ENCODE peak calls at places on chromosomes 6 and 20, in ten cellular contexts. A, G, S, X, M, N, K, Z, R and I are unnamed samples.

GRCh38 chr20:57686931-57687652 is 22.7 kb downstream of the PMEPA1 start:
- DNase-seq in X (no peak), A (no peak), M (no peak), R (no peak), G (no peak), S (no peak), N (no peak), K (peak; percentile 35), Z (peak; percentile 81), I (peak; percentile 54)

GRCh38 chr20:3479025-3479424 is 8.2 kb downstream of the ATRN start:
- DNase-seq in S (no peak), X (no peak), R (no peak), N (no peak), M (no peak), A (no peak), Z (peak; percentile 33), K (no peak), G (no peak), I (no peak)

GRCh38 chr6:164401871-164402270 is 907.5 kb downstream of the C6orf118 start:
- DNase-seq in G (no peak), Z (no peak), R (no peak), A (no peak), N (no peak), S (no peak), X (no peak), M (no peak), K (no peak), I (no peak)

GRCh38 chr6:75266716-75267291 is 17.8 kb downstream of the TMEM30A start:
- DNase-seq in K (no peak), R (peak; percentile 76), S (no peak), A (peak; percentile 32), N (peak; percentile 77), M (no peak), G (no peak), X (no peak), Z (no peak), I (peak; percentile 39)

GRCh38 chr20:19886666-19887288 is 128.7 kb downstream of the RIN2 start:
- DNase-seq in N (peak; percentile 33), M (no peak), K (no peak), X (no peak), Z (peak; percentile 34), A (peak; percentile 67), G (no peak), S (no peak), R (no peak), I (no peak)

GRCh38 chr6:132780770-132781371 is 17.6 kb downstream of the SLC18B1 start:
- DNase-seq in Z (no peak), S (no peak), A (no peak), K (no peak), M (no peak), R (peak; percentile 52), N (peak; percentile 41), X (no peak), G (no peak), I (peak; percentile 9)

GRCh38 chr20:63606701-63607100 is 20.2 kb downstream of the GMEB2 start:
- DNase-seq in S (no peak), M (no peak), Z (no peak), N (no peak), K (no peak), G (no peak), X (no peak), A (no peak), R (no peak), I (no peak)

GRCh38 chr6:157469378-157469777 is 88.4 kb downstream of the ZDHHC14 start:
- DNase-seq in S (no peak), K (no peak), N (peak; percentile 14), R (no peak), A (no peak), X (no peak), Z (peak; percentile 66), M (no peak), G (no peak), I (no peak)

GRCh38 chr6:134028438-134028837 is 24.0 kb downstream of the SLC2A12 start:
- DNase-seq in G (no peak), S (no peak), K (no peak), A (no peak), M (no peak), R (no peak), X (no peak), N (no peak), Z (no peak), I (no peak)

GRCh38 chr6:5672581-5673011 is 334.1 kb downstream of the NRN1 start:
- DNase-seq in G (no peak), N (peak; percentile 93), Z (peak; percentile 90), M (no peak), R (peak; percentile 87), S (no peak), K (no peak), A (peak; percentile 6), X (no peak), I (no peak)

GRCh38 chr6:5671162-5671561 is 335.6 kb downstream of the NRN1 start:
- DNase-seq in N (peak; percentile 79), S (no peak), R (peak; percentile 16), X (no peak), K (no peak), G (no peak), Z (peak; percentile 82), M (no peak), A (no peak), I (peak; percentile 49)

GRCh38 chr6:5673016-5673415 is 333.7 kb downstream of the NRN1 start:
- DNase-seq in X (no peak), A (no peak), Z (peak; percentile 57), M (no peak), R (no peak), G (no peak), K (no peak), N (no peak), S (no peak), I (no peak)

GRCh38 chr6:5670381-5670780 is 336.3 kb downstream of the NRN1 start:
- DNase-seq in R (no peak), K (no peak), M (no peak), A (no peak), S (no peak), N (peak; percentile 10), G (no peak), X (no peak), Z (peak; percentile 87), I (no peak)

GRCh38 chr6:5671604-5672559 is 334.8 kb downstream of the NRN1 start:
- DNase-seq in G (no peak), S (no peak), N (peak; percentile 58), K (no peak), X (no peak), R (no peak), A (no peak), M (no peak), Z (no peak), I (peak; percentile 21)
- TF ChIP-seq CTCF in G (no peak), S (no peak), N (peak; percentile 2), K (no peak), X (no peak), R (no peak), A (no peak), M (no peak), Z (no peak), I (no peak)

GRCh38 chr6:139895205-139895793 is 520.9 kb upstream of the CITED2 start:
- DNase-seq in R (peak; percentile 23), G (no peak), Z (no peak), X (no peak), M (no peak), S (no peak), K (no peak), A (no peak), N (no peak), I (no peak)
- TF ChIP-seq CTCF in R (peak; percentile 24), G (peak; percentile 42), Z (peak; percentile 44), X (no peak), M (no peak), S (no peak), K (peak; percentile 19), A (no peak), N (peak; percentile 13), I (no peak)

DNA sequence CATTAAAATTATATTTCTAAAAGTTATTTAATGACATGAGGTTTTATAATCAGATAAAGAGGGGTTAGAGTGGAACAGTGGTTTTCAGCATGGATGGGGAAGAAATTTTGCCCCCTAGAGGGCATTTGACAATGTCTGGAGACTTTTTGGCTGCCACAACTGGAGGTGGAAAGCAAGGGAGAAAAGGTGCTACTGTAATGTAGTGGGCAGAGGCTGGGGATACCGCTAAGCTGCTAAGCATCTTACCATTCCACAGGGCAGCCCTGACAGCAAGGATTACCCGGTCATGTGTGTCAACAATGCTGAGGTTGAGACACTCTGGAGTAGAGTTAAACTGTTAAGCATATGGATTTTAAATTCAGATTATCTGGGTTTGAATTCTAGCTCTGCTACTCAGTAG is 52.9 kb upstream of the FABP7 start:
- DNase-seq in Z (peak; percentile 24), G (no peak), M (no peak), S (no peak), K (no peak), R (peak; percentile 46), A (no peak), X (no peak), N (peak; percentile 30), I (no peak)
- TF ChIP-seq CTCF in Z (peak; percentile 74), G (peak; percentile 40), M (no peak), S (peak; percentile 26), K (peak; percentile 12), R (peak; percentile 69), A (peak; percentile 38), X (no peak), N (peak; percentile 74), I (peak; percentile 51)

GRCh38 chr20:44747166-44748004 is 1.7 kb downstream of the KCNK15 start:
- DNase-seq in R (peak; percentile 86), N (peak; percentile 71), X (no peak), M (peak; percentile 80), A (peak; percentile 80), S (peak; percentile 41), Z (peak; percentile 81), G (peak; percentile 67), K (peak; percentile 94), I (peak; percentile 79)

GRCh38 chr20:44748005-44748370 is 2.3 kb downstream of the KCNK15 start:
- DNase-seq in N (peak; percentile 34), S (no peak), R (peak; percentile 37), G (no peak), X (no peak), A (no peak), K (no peak), M (no peak), Z (no peak), I (no peak)

GRCh38 chr20:44752099-44752931 is 6.7 kb downstream of the KCNK15 start:
- DNase-seq in G (no peak), X (no peak), M (no peak), N (no peak), R (no peak), K (no peak), Z (no peak), S (no peak), A (no peak), I (no peak)

GRCh38 chr20:44746367-44747165 is 901 bp downstream of the KCNK15 start:
- DNase-seq in Z (no peak), X (no peak), S (no peak), G (no peak), N (no peak), K (peak; percentile 35), A (no peak), R (no peak), M (no peak), I (no peak)

DNA sequence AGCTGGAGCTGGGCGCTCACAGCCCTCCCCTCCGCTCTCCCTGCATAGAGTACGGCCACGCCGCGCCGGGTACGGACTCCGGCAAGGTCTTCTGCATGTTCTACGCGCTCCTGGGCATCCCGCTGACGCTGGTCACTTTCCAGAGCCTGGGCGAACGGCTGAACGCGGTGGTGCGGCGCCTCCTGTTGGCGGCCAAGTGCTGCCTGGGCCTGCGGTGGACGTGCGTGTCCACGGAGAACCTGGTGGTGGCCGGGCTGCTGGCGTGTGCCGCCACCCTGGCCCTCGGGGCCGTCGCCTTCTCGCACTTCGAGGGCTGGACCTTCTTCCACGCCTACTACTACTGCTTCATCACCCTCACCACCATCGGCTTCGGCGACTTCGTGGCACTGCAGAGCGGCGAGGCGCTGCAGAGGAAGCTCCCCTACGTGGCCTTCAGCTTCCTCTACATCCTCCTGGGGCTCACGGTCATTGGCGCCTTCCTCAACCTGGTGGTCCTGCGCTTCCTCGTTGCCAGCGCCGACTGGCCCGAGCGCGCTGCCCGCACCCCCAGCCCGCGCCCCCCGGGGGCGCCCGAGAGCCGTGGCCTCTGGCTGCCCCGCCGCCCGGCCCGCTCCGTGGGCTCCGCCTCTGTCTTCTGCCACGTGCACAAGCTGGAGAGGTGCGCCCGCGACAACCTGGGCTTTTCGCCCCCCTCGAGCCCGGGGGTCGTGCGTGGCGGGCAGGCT is 4.6 kb downstream of the KCNK15 start:
- DNase-seq in X (no peak), A (no peak), G (no peak), S (no peak), Z (no peak), R (no peak), N (no peak), M (no peak), K (no peak), I (no peak)
- TF ChIP-seq CTCF in X (no peak), A (peak; percentile 51), G (peak; percentile 68), S (no peak), Z (peak; percentile 42), R (no peak), N (no peak), M (no peak), K (no peak), I (peak; percentile 21)